ENCODE peak calls at places on chromosomes 13 and 19, in six cellular contexts. F, G, I, S, A and M are unnamed samples.

GRCh38 chr13:44801990-44802389 is 187.3 kb downstream of the NUFIP1 start:
- DNase-seq in F (no peak), G (peak), I (no peak), S (no peak), A (peak), M (no peak)

GRCh38 chr13:108828053-108828806 is 198.8 kb downstream of the MYO16 start:
- DNase-seq in F (no peak), G (no peak), I (no peak), S (no peak), A (no peak), M (no peak)

GRCh38 chr19:5718579-5719273 is 1.2 kb downstream of the LONP1 start:
- DNase-seq in F (no peak), G (no peak), I (peak), S (no peak), A (peak), M (peak)

GRCh38 chr13:20412761-20413355 is 112.8 kb downstream of the CRYL1 start:
- DNase-seq in F (no peak), G (no peak), I (no peak), S (no peak), A (no peak), M (no peak)

GRCh38 chr19:17721821-17722220 is 2.5 kb downstream of the MAP1S start:
- DNase-seq in F (peak), G (no peak), I (no peak), S (no peak), A (peak), M (no peak)

GRCh38 chr19:55273978-55274707 is 5.8 kb downstream of the HSPBP1 start:
- DNase-seq in F (no peak), G (no peak), I (no peak), S (no peak), A (no peak), M (no peak)

GRCh38 chr13:33264620-33264978 is 21.0 kb downstream of the STARD13 start:
- DNase-seq in F (no peak), G (no peak), I (no peak), S (no peak), A (peak), M (no peak)

GRCh38 chr19:31135841-31136240 is 213.4 kb downstream of the TSHZ3 start:
- DNase-seq in F (no peak), G (no peak), I (no peak), S (no peak), A (peak), M (no peak)

GRCh38 chr19:31140717-31141116 is 208.5 kb downstream of the TSHZ3 start:
- DNase-seq in F (no peak), G (no peak), I (no peak), S (no peak), A (peak), M (no peak)

GRCh38 chr13:76812971-76813691 is 73.1 kb downstream of the KCTD12 start:
- DNase-seq in F (peak), G (no peak), I (no peak), S (no peak), A (peak), M (no peak)

GRCh38 chr13:79703772-79704171 is 222.8 kb downstream of the NDFIP2 start:
- DNase-seq in F (no peak), G (no peak), I (no peak), S (no peak), A (no peak), M (no peak)

GRCh38 chr19:53865918-53866696 is 1.6 kb upstream of the MYADM start:
- DNase-seq in F (peak), G (no peak), I (peak), S (peak), A (peak), M (peak)

GRCh38 chr13:114043421-114044053 is 69.7 kb upstream of the C13orf46 start:
- DNase-seq in F (peak), G (peak), I (peak), S (no peak), A (peak), M (no peak)

GRCh38 chr19:42178791-42179500 is 38.5 kb downstream of the DEDD2 start:
- DNase-seq in F (no peak), G (no peak), I (no peak), S (no peak), A (no peak), M (peak)

GRCh38 chr13:45086484-45086883 is 33.8 kb upstream of the GTF2F2 start:
- DNase-seq in F (no peak), G (peak), I (no peak), S (no peak), A (peak), M (no peak)

GRCh38 chr13:114319441-114319871 is 5.2 kb downstream of the CHAMP1 start:
- DNase-seq in F (no peak), G (peak), I (no peak), S (no peak), A (peak), M (no peak)

GRCh38 chr13:100197591-100198365 is 108.9 kb downstream of the PCCA start:
- DNase-seq in F (no peak), G (no peak), I (no peak), S (no peak), A (no peak), M (no peak)

GRCh38 chr19:53994811-53995210 is 3.4 kb downstream of the CACNG6 start:
- DNase-seq in F (no peak), G (no peak), I (no peak), S (no peak), A (peak), M (no peak)

GRCh38 chr19:7720351-7720750 is 11.6 kb downstream of the CLEC4G start:
- DNase-seq in F (no peak), G (no peak), I (no peak), S (no peak), A (no peak), M (no peak)

GRCh38 chr13:33682020-33682564 is 135.9 kb upstream of the RFC3 start:
- DNase-seq in F (no peak), G (no peak), I (no peak), S (no peak), A (no peak), M (no peak)

GRCh38 chr19:47209323-47210179 is 21.4 kb downstream of the BBC3 start:
- DNase-seq in F (no peak), G (no peak), I (no peak), S (no peak), A (no peak), M (no peak)

GRCh38 chr19:12796146-12797071 is 5.1 kb downstream of the JUNB start:
- DNase-seq in F (no peak), G (no peak), I (peak), S (peak), A (peak), M (peak)

GRCh38 chr13:51684076-51684475 is 99.8 kb downstream of the WDFY2 start:
- DNase-seq in F (no peak), G (no peak), I (no peak), S (no peak), A (peak), M (no peak)

GRCh38 chr13:46295531-46296464 is 84.1 kb downstream of the LRRC63 start:
- DNase-seq in F (peak), G (peak), I (peak), S (peak), A (peak), M (peak)

GRCh38 chr13:68697551-68697950 is 1410.1 kb upstream of the ATXN8OS start:
- DNase-seq in F (no peak), G (no peak), I (no peak), S (no peak), A (no peak), M (no peak)

GRCh38 chr13:61905054-61905453 is 489.4 kb upstream of the PCDH20 start:
- DNase-seq in F (no peak), G (no peak), I (no peak), S (no peak), A (no peak), M (no peak)

GRCh38 chr19:38785187-38785699 is 3.8 kb upstream of the LGALS7B start:
- DNase-seq in F (no peak), G (no peak), I (no peak), S (no peak), A (no peak), M (no peak)

GRCh38 chr13:28489975-28490550 is 4.9 kb downstream of the FLT1 start:
- DNase-seq in F (no peak), G (peak), I (no peak), S (no peak), A (no peak), M (no peak)

GRCh38 chr13:107518780-107519179 is 696.6 kb downstream of the LIG4 start:
- DNase-seq in F (no peak), G (no peak), I (no peak), S (no peak), A (peak), M (no peak)

GRCh38 chr19:2054763-2055162 is 3.7 kb upstream of the MKNK2 start:
- DNase-seq in F (no peak), G (no peak), I (no peak), S (no peak), A (no peak), M (no peak)

GRCh38 chr13:91546865-91547264 is 148.4 kb downstream of the GPC5 start:
- DNase-seq in F (no peak), G (no peak), I (no peak), S (no peak), A (no peak), M (no peak)

GRCh38 chr13:46278474-46278873 is 66.7 kb downstream of the LRRC63 start:
- DNase-seq in F (no peak), G (no peak), I (no peak), S (no peak), A (no peak), M (no peak)

DNA sequence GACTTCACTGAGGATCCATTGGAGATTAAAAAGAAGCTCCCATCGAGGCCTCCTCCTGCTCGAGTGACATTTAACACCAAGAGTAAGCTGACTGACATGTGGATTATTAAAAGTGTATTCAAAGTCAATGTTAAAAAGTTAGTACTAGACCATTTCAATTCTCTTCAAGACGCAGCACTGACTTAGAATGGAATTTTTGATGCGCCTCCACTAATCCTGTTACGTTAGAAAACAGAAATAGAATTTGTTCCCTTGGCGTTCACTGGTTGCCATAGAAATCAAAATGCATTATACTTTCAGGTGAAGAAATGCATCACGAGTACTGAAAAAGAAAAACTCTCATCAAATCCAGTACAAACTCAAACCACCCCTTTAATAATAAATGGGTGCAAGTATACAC is 42.2 kb downstream of the BRD4 start:
- DNase-seq in F (no peak), G (no peak), I (no peak), S (no peak), A (no peak), M (no peak)
- TF ChIP-seq CTCF in F (no peak), G (no peak), I (no peak), S (no peak), A (no peak), M (no peak)

DNA sequence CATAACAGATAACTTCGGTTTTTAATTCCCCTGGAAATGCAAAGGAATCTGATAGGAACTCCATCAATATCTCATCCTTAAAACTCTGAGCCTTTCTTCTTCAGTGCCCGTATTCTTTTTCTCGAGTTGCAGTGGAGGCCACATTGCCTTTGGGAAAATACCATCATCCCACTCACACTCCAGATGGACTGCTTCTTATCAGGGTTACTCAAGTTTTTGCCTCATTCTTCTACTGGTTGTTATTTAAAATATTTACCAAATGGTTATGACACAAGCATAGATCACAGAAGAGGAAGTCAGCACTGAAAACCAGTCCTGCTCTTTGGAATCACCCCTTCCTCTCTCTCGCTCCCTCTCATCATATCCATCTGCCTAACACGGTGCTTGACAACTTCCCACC is 1020.5 kb upstream of the SLC10A2 start:
- DNase-seq in F (no peak), G (no peak), I (no peak), S (no peak), A (no peak), M (no peak)
- TF ChIP-seq CTCF in F (no peak), G (no peak), I (no peak), S (no peak), A (no peak), M (no peak)

DNA sequence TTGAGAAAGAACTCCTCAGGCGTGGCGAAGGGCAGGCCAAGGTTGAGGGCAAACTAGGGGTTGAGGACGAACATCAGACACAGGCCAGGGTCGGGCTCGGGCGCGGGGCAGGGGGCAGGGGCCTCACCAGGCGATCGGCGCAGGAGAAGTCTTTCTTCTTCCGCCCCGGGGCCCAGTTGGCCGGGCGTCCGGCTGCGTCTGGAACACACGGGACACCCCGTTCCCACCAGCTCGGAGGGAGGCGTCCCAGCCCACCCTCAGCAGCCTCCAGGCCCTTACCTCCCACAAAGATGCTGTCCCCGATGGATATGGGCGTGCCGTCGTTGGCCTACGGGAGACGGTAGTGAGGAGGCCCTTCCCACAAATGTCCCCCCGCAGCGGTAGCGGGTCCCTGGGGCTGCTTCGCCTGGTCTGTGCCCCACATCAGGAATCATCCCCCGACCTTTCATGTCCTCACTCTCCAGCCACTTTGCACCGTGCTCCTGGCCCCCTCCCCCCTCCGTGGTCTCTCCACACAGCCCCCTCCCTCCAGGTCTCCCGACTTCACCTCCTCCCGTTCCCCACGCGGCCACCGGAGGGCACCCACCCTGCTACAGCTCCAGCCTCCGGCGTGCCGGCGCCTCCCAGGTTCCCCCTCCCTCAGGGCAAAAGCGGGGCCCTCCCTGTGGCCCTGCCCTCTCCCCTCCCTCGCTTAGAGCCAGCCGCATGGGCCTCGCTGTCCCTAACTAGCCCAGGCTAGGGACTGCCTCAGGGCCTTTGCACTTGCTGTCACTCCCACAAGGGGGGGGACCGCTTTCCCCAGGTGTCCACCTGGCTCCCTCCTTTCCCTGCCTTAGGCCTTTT is 4.7 kb downstream of the PNKP start:
- DNase-seq in F (no peak), G (no peak), I (no peak), S (no peak), A (no peak), M (no peak)
- TF ChIP-seq CTCF in F (no peak), G (peak), I (peak), S (peak), A (peak), M (peak)

GRCh38 chr19:11659612-11660011 is 62.3 kb downstream of the ZNF627 start:
- DNase-seq in F (no peak), G (no peak), I (peak), S (no peak), A (peak), M (peak)
- TF ChIP-seq CTCF in F (no peak), G (no peak), I (peak), S (no peak), A (peak), M (peak)

GRCh38 chr19:40662925-40663711 is 27.3 kb downstream of the NUMBL start:
- DNase-seq in F (peak), G (peak), I (peak), S (peak), A (peak), M (peak)
- TF ChIP-seq CTCF in F (peak), G (peak), I (no peak), S (peak), A (peak), M (peak)

GRCh38 chr19:14482112-14482941 is 7.2 kb upstream of the PTGER1 start:
- DNase-seq in F (no peak), G (no peak), I (no peak), S (no peak), A (no peak), M (no peak)

GRCh38 chr19:14478113-14478545 is 3.0 kb upstream of the PTGER1 start:
- DNase-seq in F (no peak), G (no peak), I (no peak), S (no peak), A (no peak), M (no peak)

GRCh38 chr19:14479309-14479984 is 4.3 kb upstream of the PTGER1 start:
- DNase-seq in F (no peak), G (no peak), I (no peak), S (no peak), A (no peak), M (no peak)

GRCh38 chr19:14479985-14480694 is 5.0 kb upstream of the PTGER1 start:
- DNase-seq in F (no peak), G (no peak), I (peak), S (peak), A (no peak), M (peak)

DNA sequence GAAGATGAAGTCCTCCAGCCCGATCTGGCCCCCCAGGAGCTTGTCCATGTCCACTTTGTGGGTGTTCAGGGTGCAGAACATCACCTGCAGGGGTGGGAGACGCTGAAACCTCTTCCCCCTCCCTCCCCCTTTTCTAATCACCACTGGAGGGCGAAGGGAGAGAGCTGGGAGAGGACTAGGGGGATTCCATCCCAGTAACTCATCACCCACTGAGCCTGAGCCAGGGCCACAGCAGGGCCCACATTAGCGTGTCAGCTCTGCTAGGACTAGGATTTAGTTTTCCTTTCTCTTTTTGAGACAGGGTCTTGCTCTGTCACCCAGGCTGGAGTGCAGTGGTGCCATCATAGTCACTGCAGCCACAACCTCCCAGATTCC is 5.5 kb upstream of the PTGER1 start:
- DNase-seq in F (no peak), G (no peak), I (peak), S (no peak), A (peak), M (no peak)
- TF ChIP-seq CTCF in F (no peak), G (no peak), I (no peak), S (no peak), A (peak), M (no peak)

DNA sequence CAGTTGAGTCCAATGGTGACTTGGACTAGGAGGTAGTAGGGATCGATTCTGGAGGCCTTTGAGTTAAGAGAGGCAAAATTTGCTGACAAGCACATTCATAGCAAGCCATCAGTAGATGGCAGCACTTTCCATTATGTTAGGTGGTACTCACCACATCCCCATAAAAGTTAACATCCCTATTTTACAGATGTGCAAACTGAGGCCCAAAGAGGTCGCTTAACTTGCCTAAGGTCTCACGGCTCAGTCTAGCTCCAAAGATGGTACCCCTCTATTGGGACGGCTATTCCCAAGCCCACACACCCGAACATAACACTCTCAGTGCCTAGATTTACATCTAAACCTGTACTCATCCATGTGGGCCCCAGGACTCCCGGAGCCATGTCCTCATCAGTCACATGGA is 21.5 kb upstream of the FOSB start:
- DNase-seq in F (no peak), G (no peak), I (peak), S (no peak), A (peak), M (peak)
- TF ChIP-seq CTCF in F (peak), G (peak), I (peak), S (peak), A (peak), M (peak)